ENCODE peak calls at places on chromosomes 16 and 17, in nine cellular contexts. E, J, P, Z, U, X, I, L and K are unnamed samples.

GRCh38 chr16:4330277-4330882 is 14.5 kb downstream of the GLIS2 start:
- DNase-seq in X (no peak), E (peak), J (peak), I (peak), P (peak), U (peak), L (peak), Z (peak), K (peak)

GRCh38 chr17:78174870-78175642 is 6.7 kb downstream of the SYNGR2 start:
- DNase-seq in U (peak), E (no peak), P (no peak), L (no peak), X (no peak), Z (no peak), I (no peak), J (no peak), K (no peak)

GRCh38 chr17:81518785-81519283 is 6.2 kb upstream of the ACTG1 start:
- DNase-seq in X (no peak), I (no peak), Z (no peak), E (no peak), J (peak), L (no peak), P (peak), U (peak), K (peak)

GRCh38 chr17:39982069-39982371 is 1.4 kb downstream of the PSMD3 start:
- DNase-seq in X (no peak), J (no peak), P (no peak), E (no peak), I (no peak), Z (no peak), U (no peak), L (no peak), K (no peak)

GRCh38 chr16:2038359-2039285 is 9.0 kb downstream of the NTHL1 start:
- DNase-seq in I (no peak), E (no peak), U (no peak), X (no peak), P (no peak), L (no peak), J (no peak), Z (no peak), K (no peak)

GRCh38 chr16:2500937-2501750 is 12.6 kb upstream of the ATP6V0C start:
- DNase-seq in E (peak), Z (no peak), U (peak), X (peak), J (peak), P (peak), I (peak), L (peak), K (peak)

GRCh38 chr16:13911871-13912270 is 8.1 kb upstream of the ERCC4 start:
- DNase-seq in P (no peak), Z (no peak), J (no peak), U (no peak), E (no peak), X (no peak), L (no peak), I (no peak), K (no peak)

GRCh38 chr17:50056217-50056960 is 479 bp downstream of the ITGA3 start:
- DNase-seq in I (peak), X (peak), U (peak), Z (no peak), E (peak), J (peak), L (peak), P (no peak), K (peak)

GRCh38 chr17:72890711-72891110 is 201.8 kb downstream of the SLC39A11 start:
- DNase-seq in Z (no peak), U (no peak), I (no peak), P (no peak), X (no peak), J (no peak), L (peak), E (no peak), K (no peak)

GRCh38 chr17:73683788-73684582 is 39.7 kb upstream of the SDK2 start:
- DNase-seq in U (peak), I (no peak), Z (no peak), L (no peak), X (no peak), J (no peak), P (no peak), E (no peak), K (no peak)

GRCh38 chr17:42667088-42667951 is 8.2 kb downstream of the TUBG2 start:
- DNase-seq in X (no peak), E (no peak), I (no peak), P (no peak), Z (no peak), L (no peak), U (no peak), J (peak), K (peak)

GRCh38 chr17:70661342-70662222 is 492.2 kb downstream of the KCNJ2 start:
- DNase-seq in I (no peak), X (peak), J (no peak), Z (no peak), P (no peak), U (peak), L (no peak), E (no peak), K (peak)

GRCh38 chr17:50666316-50666715 is 31.6 kb downstream of the ABCC3 start:
- DNase-seq in X (no peak), I (no peak), U (no peak), Z (no peak), L (no peak), J (no peak), P (no peak), E (no peak), K (no peak)

GRCh38 chr17:77935121-77935571 is 23.4 kb upstream of the TNRC6C start:
- DNase-seq in I (no peak), Z (no peak), L (no peak), E (no peak), J (no peak), X (peak), U (peak), P (no peak), K (no peak)